ENCODE peak calls at places on chromosomes 4 and X, in five cellular contexts. K is CD8-positive, alpha-beta memory T cell; T is esophagus muscularis mucosa; C is heart right ventricle; O is mammary epithelial cell. F is an unnamed sample.

GRCh38 chr4:99447079-99447478 is 11.9 kb upstream of the ADH7 start:
- DNase-seq in T (no peak), C (no peak), O (peak; percentile 72), K (no peak), F (peak; percentile 88)

GRCh38 chr4:55086561-55086960 is 38.8 kb downstream of the KDR start:
- DNase-seq in T (peak; percentile 26), O (no peak), K (no peak), C (no peak), F (no peak)

GRCh38 chrX:40346379-40346778 is 234.4 kb upstream of the ATP6AP2 start:
- DNase-seq in T (no peak), C (no peak), O (no peak), K (no peak), F (no peak)

GRCh38 chr4:156781852-156782251 is 189.7 kb downstream of the PDGFC start:
- DNase-seq in C (no peak), K (no peak), T (no peak), O (peak; percentile 66), F (no peak)

GRCh38 chr4:38023347-38024202 is 63.4 kb downstream of the PTTG2 start:
- DNase-seq in K (no peak), T (no peak), C (no peak), O (no peak), F (no peak)

GRCh38 chrX:53317365-53318069 is 36.1 kb upstream of the IQSEC2 start:
- DNase-seq in K (peak; percentile 68), C (peak; percentile 47), O (peak; percentile 28), T (no peak), F (peak; percentile 67)

GRCh38 chr4:119512398-119512797 is 116.2 kb downstream of the PDE5A start:
- DNase-seq in C (no peak), K (no peak), T (no peak), O (no peak), F (peak; percentile 67)

GRCh38 chr4:163042306-163042705 is 124.4 kb downstream of the NAF1 start:
- DNase-seq in O (no peak), C (no peak), T (no peak), K (no peak), F (no peak)

GRCh38 chr4:48801739-48802138 is 21.7 kb upstream of the FRYL start:
- DNase-seq in C (peak; percentile 75), T (no peak), O (no peak), K (no peak), F (no peak)

GRCh38 chrX:23766650-23767551 is 16.1 kb upstream of the SAT1 start:
- DNase-seq in C (no peak), T (no peak), K (no peak), O (no peak), F (no peak)

GRCh38 chrX:73525928-73526690 is 36.9 kb upstream of the CHIC1 start:
- DNase-seq in K (no peak), C (no peak), T (no peak), O (no peak), F (peak; percentile 5)

GRCh38 chr4:40202474-40202873 is 5.6 kb downstream of the RHOH start:
- DNase-seq in O (no peak), K (no peak), T (no peak), C (no peak), F (no peak)

GRCh38 chr4:40205259-40206198 is 8.7 kb downstream of the RHOH start:
- DNase-seq in K (peak; percentile 47), T (no peak), C (no peak), O (no peak), F (peak; percentile 24)

GRCh38 chr4:40209401-40209800 is 12.6 kb downstream of the RHOH start:
- DNase-seq in O (no peak), K (no peak), C (no peak), T (no peak), F (no peak)

GRCh38 chr4:40204507-40205258 is 7.9 kb downstream of the RHOH start:
- DNase-seq in O (no peak), K (no peak), T (no peak), C (no peak), F (no peak)

DNA sequence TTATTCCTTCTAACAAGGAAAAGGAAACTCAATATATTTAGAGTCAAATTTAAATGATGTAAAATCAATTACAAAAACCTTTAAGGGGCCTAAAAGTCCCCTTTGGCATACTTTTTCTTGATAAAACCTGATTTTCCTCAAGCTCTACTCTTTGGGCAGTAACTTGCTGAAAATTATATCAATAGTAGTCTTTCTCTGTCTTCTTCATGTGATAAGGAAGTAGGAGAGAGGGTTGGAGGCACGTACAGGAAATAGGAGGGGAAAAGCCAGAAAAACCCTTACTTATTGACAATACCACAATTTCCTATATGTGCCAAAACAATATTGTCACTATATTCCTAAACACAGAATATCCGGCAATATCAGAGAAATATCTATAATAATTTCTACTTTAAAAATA is 9.6 kb downstream of the RHOH start:
- DNase-seq in K (no peak), O (no peak), T (no peak), C (no peak), F (no peak)
- H3K27ac ChIP-seq in K (peak overlapping the region; percentile 72), O (no peak overlapping the region), T (no peak overlapping the region), C (peak overlapping the region; percentile 89), F (no peak overlapping the region)

GRCh38 chrX:119625843-119626242 is 19.6 kb upstream of the NKRF start:
- DNase-seq in T (no peak), K (no peak), O (no peak), C (no peak), F (no peak)

GRCh38 chrX:119622356-119623232 is 16.4 kb upstream of the NKRF start:
- DNase-seq in T (no peak), K (no peak), C (peak; percentile 55), O (no peak), F (no peak)

GRCh38 chrX:119624417-119624816 is 18.2 kb upstream of the NKRF start:
- DNase-seq in T (no peak), O (no peak), K (no peak), C (no peak), F (no peak)

DNA sequence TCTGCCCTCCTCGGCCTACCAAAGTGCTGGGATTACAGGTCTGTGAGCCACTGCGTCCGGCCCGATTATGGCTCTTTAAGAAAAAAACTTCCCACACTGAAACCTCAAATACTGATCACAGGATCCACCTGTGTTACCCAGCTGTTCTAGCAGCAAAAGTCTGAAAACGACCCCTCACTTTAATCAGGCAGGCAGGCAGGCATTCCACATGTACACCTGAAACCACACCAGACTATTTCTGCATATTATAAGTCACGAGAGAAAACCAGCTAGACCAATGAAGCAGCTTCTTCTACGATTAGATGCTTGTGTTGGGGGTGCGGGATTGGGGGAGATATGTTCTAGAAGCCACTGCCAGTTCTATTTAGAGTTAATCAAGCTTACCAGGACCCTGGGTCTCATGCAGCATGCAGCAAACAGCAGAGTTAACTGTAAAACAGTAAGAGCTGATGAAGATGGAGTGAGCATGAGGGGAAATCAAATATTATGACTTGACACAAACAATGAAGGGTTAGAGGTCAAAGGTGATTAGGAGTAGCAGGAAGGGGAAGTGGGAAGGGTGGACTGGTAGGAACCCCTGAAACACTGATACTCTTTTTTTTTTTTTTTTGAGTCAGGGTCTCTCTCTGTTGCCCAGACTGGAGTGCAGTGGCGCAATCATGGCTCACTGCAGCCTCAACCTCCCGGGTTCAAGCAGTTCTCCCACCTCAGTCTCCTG is 18.9 kb upstream of the NKRF start:
- DNase-seq in K (no peak), T (no peak), O (no peak), C (no peak), F (no peak)
- H3K27ac ChIP-seq in K (no peak overlapping the region), T (no peak overlapping the region), O (no peak overlapping the region), C (no peak overlapping the region), F (no peak overlapping the region)

GRCh38 chr4:165111906-165112257 is 778 bp downstream of the TMEM192 start:
- DNase-seq in K (no peak), T (no peak), C (no peak), O (no peak), F (no peak)
- H3K27ac ChIP-seq in K (peak overlapping the region; percentile 66), T (peak overlapping the region; percentile 91), C (peak overlapping the region; percentile 90), O (peak overlapping the region; percentile 86), F (no peak overlapping the region)

DNA sequence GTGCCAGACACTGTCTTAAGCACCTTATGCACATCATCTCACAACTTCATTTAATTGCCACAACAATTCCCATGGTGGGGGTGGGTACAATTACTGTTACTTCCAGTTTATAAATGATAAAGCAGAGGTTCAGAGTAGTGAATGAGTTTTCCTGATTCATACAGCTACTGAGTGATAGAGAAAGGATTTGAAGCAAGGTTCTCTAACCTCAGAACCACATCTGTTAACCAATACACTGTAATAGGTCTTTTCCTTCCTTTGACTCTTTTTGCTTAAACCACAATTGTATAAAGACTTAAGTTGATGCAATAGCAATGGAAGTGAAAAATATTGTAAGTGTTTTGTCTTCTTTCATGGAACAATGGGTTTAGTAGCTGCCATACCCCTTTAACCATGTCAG is 43.5 kb upstream of the PAK3 start:
- DNase-seq in T (no peak), K (no peak), C (no peak), O (no peak), F (no peak)
- H3K27ac ChIP-seq in T (no peak overlapping the region), K (no peak overlapping the region), C (no peak overlapping the region), O (no peak overlapping the region), F (no peak overlapping the region)

DNA sequence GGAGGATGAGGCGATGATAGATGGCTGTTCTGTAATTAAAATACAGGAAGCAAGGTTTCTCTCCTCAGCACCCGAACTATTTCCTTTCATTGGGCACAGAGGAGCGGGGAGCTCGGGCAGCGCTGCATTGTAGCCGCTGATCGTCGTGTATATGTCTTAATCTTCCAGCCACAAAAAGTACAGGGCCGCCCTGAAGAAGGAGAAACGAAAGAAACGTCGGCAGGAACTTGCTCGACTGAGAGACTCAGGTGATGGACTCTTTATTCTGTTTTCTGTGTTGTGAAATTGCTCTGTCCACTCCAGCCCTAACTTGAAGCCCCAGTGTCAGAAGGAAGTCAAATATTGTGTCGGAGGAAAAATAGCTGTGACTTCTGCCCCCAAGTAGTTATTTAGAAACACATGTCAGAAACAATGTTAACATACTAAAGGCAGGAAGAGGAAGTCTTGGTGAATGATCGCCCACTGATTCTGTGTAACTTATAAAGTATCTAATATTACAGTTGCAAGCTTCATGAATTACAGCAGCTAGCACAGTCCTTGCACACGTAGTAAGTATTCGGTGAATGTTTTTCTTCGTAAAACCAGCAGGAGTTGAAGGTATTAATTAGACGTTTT is 589 bp downstream of the ZRSR2 start:
- DNase-seq in C (no peak), T (no peak), K (no peak), O (no peak), F (no peak)
- H3K27ac ChIP-seq in C (peak overlapping the region; percentile 92), T (peak overlapping the region; percentile 85), K (peak overlapping the region; percentile 94), O (peak overlapping the region; percentile 48), F (no peak overlapping the region)

F was measured in mesendoderm.